ENCODE peak calls at places on chromosome 1, in nine cellular contexts. E is stimulated activated CD4-positive, alpha-beta T cell treated with anti-CD3 and anti-CD28 coated beads, Interleukin-1b, Interleukin-23, amount 100 ng/mL, for 24 hours; T is cardiac fibroblast; Y is Peyer's patch; N is amygdala; A is CD4-positive, CD25-positive, alpha-beta regulatory T cell; O is H9; G is fibroblast of mammary gland; Z is fibroblast of pulmonary artery. J is an unnamed sample.

GRCh38 chr1:32791881-32792280 is 25.3 kb downstream of the YARS1 start:
- DNase-seq in E (no peak), T (peak), Y (no peak), N (no peak), A (no peak), O (no peak), G (peak), Z (peak), J (no peak)

GRCh38 chr1:39957299-39958020 is 2.5 kb downstream of the MFSD2A start:
- DNase-seq in E (no peak), T (peak), Y (no peak), N (peak), A (no peak), O (no peak), G (peak), Z (peak), J (no peak)

GRCh38 chr1:184027751-184028682 is 9.5 kb downstream of the COLGALT2 start:
- DNase-seq in E (no peak), T (peak), Y (no peak), N (no peak), A (no peak), O (no peak), G (no peak), Z (no peak), J (no peak)

GRCh38 chr1:3281735-3282134 is 172.7 kb upstream of the ARHGEF16 start:
- DNase-seq in E (no peak), T (no peak), Y (no peak), N (no peak), A (no peak), O (no peak), G (no peak), Z (no peak), J (no peak)

GRCh38 chr1:88812366-88812765 is 79.0 kb downstream of the GTF2B start:
- DNase-seq in E (no peak), T (no peak), Y (no peak), N (no peak), A (no peak), O (no peak), G (no peak), Z (no peak), J (no peak)

GRCh38 chr1:183385746-183386145 is 32.4 kb downstream of the NMNAT2 start:
- DNase-seq in E (no peak), T (no peak), Y (no peak), N (no peak), A (no peak), O (no peak), G (peak), Z (no peak), J (no peak)

GRCh38 chr1:160522622-160523345 is at the start of gene SLAMF6:
- DNase-seq in E (peak), T (no peak), Y (peak), N (no peak), A (peak), O (no peak), G (no peak), Z (no peak), J (peak)

GRCh38 chr1:2471587-2472001 is 4.5 kb upstream of the PLCH2 start:
- DNase-seq in E (no peak), T (no peak), Y (no peak), N (no peak), A (no peak), O (no peak), G (no peak), Z (no peak), J (no peak)

GRCh38 chr1:188027613-188028012 is 1198.9 kb downstream of the PLA2G4A start:
- DNase-seq in E (no peak), T (peak), Y (no peak), N (no peak), A (no peak), O (no peak), G (peak), Z (peak), J (no peak)